ENCODE peak calls at places on chromosomes 12 and 14, in seven cellular contexts. Y is colonic mucosa; B is Ammon's horn; K is HEK293T; W is activated gamma-delta T cell treated with anti-CD3 and anti-CD28 coated beads, Interleukin-2, amount 50 U/mL, for 16 hours; V is activated T-cell treated with anti-CD3 and anti-CD28 coated beads, Interleukin-2, amount 50 U/mL, for 72 hours; R is activated CD4-positive, CD25-positive, alpha-beta regulatory T cell treated with anti-CD3 and anti-CD28 coated beads, Interleukin-2, amount 50 U/mL, for 16 hours. M is an unnamed sample.

GRCh38 chr12:27899151-27899661 is 73.3 kb downstream of the PTHLH start:
- DNase-seq in Y (no peak), R (no peak), K (no peak), V (no peak), B (peak), W (no peak), M (no peak)

GRCh38 chr12:85865905-85866304 is 8.2 kb upstream of the NTS start:
- DNase-seq in R (no peak), K (no peak), W (no peak), Y (no peak), B (no peak), V (no peak), M (no peak)

GRCh38 chr12:96368233-96368632 is 32.0 kb downstream of the CDK17 start:
- DNase-seq in Y (no peak), B (peak), W (no peak), K (no peak), V (no peak), R (no peak), M (no peak)

GRCh38 chr14:76236172-76237130 is 84.7 kb downstream of the GPATCH2L start:
- DNase-seq in B (no peak), V (no peak), K (no peak), R (no peak), W (no peak), Y (no peak), M (no peak)

GRCh38 chr14:29716150-29716549 is 211.5 kb downstream of the PRKD1 start:
- DNase-seq in R (no peak), V (no peak), K (no peak), W (no peak), Y (no peak), B (no peak), M (no peak)

GRCh38 chr14:37384870-37385596 is 187.3 kb downstream of the MIPOL1 start:
- DNase-seq in R (no peak), W (no peak), V (no peak), B (no peak), K (no peak), Y (peak), M (no peak)

GRCh38 chr12:53737951-53738833 is 10.9 kb upstream of the CALCOCO1 start:
- DNase-seq in Y (peak), R (no peak), B (no peak), W (no peak), K (no peak), V (peak), M (no peak)

GRCh38 chr14:83733670-83734069 is 1796.3 kb upstream of the FLRT2 start:
- DNase-seq in V (no peak), W (no peak), R (no peak), B (no peak), Y (no peak), K (no peak), M (no peak)

GRCh38 chr14:55389330-55389729 is 22.3 kb downstream of the ATG14 start:
- DNase-seq in K (no peak), V (no peak), Y (no peak), W (no peak), B (no peak), R (no peak), M (no peak)

GRCh38 chr12:104133861-104134260 is 4.1 kb downstream of the NFYB start:
- DNase-seq in V (no peak), W (no peak), Y (no peak), K (no peak), B (no peak), R (no peak), M (no peak)

GRCh38 chr14:73489481-73490175 is 1.1 kb upstream of the RIOX1 start:
- DNase-seq in W (no peak), Y (no peak), V (no peak), B (no peak), K (no peak), R (no peak), M (no peak)

GRCh38 chr12:71594214-71594948 is 69.3 kb downstream of the ZFC3H1 start:
- DNase-seq in K (peak), Y (no peak), B (no peak), V (no peak), R (no peak), W (no peak), M (no peak)

GRCh38 chr12:49244161-49244560 is 20.7 kb upstream of the TUBA1C start:
- DNase-seq in B (no peak), Y (no peak), W (no peak), R (no peak), V (no peak), K (no peak), M (no peak)

GRCh38 chr14:35331605-35332516 is 39.7 kb downstream of the PSMA6 start:
- DNase-seq in R (no peak), B (no peak), Y (peak), W (no peak), V (no peak), K (peak), M (no peak)

GRCh38 chr12:82314406-82314892 is 43.7 kb downstream of the CCDC59 start:
- DNase-seq in W (no peak), B (no peak), K (no peak), Y (peak), R (no peak), V (no peak), M (no peak)

GRCh38 chr14:74893614-74894091 is 11.9 kb downstream of the DLST start:
- DNase-seq in R (no peak), W (no peak), B (no peak), K (no peak), V (no peak), Y (no peak), M (no peak)

GRCh38 chr12:34033628-34034296 is 11.5 kb downstream of the ALG10 start:
- DNase-seq in V (no peak), B (no peak), Y (no peak), W (no peak), K (peak), R (no peak), M (no peak)

GRCh38 chr12:22971771-22972191 is 346.8 kb downstream of the ETNK1 start:
- DNase-seq in W (no peak), K (no peak), Y (no peak), V (no peak), R (no peak), B (no peak), M (no peak)

GRCh38 chr14:30559638-30560071 is 697 bp downstream of the G2E3 start:
- DNase-seq in W (no peak), B (peak), V (peak), K (peak), R (no peak), Y (no peak), M (no peak)

GRCh38 chr12:101876861-101877815 is at the start of gene DRAM1:
- DNase-seq in K (peak), B (peak), Y (peak), V (peak), W (peak), R (peak), M (peak)

GRCh38 chr14:22460461-22461195 is 128.4 kb downstream of the DAD1 start:
- DNase-seq in B (no peak), V (no peak), Y (no peak), R (no peak), W (no peak), K (no peak), M (no peak)

GRCh38 chr12:42213023-42213422 is 25.0 kb downstream of the YAF2 start:
- DNase-seq in R (no peak), Y (peak), K (peak), B (no peak), W (no peak), V (no peak), M (no peak)

GRCh38 chr12:107778383-107779015 is 4.0 kb downstream of the ASCL4 start:
- DNase-seq in K (no peak), V (no peak), Y (peak), B (peak), W (no peak), R (no peak), M (no peak)

GRCh38 chr12:92759634-92760268 is 57.0 kb downstream of the PLEKHG7 start:
- DNase-seq in B (no peak), W (no peak), K (no peak), R (no peak), V (no peak), Y (no peak), M (no peak)

GRCh38 chr12:105433804-105434203 is 103.3 kb downstream of the C12orf75 start:
- DNase-seq in B (no peak), K (no peak), R (no peak), Y (no peak), V (no peak), W (no peak), M (no peak)

GRCh38 chr12:108764540-108765288 is 33.4 kb upstream of the CORO1C start:
- DNase-seq in W (no peak), R (no peak), V (no peak), Y (no peak), K (no peak), B (no peak), M (no peak)

GRCh38 chr14:22847661-22848341 is 11.4 kb downstream of the MMP14 start:
- DNase-seq in K (peak), B (no peak), V (no peak), Y (no peak), W (no peak), R (no peak), M (no peak)

GRCh38 chr14:99574099-99574880 is 29.7 kb downstream of the CCDC85C start:
- DNase-seq in K (peak), R (no peak), B (no peak), W (no peak), Y (peak), V (no peak), M (no peak)

GRCh38 chr14:36509056-36509917 is 10.7 kb downstream of the NKX2-1 start:
- DNase-seq in V (no peak), B (no peak), W (no peak), Y (no peak), K (no peak), R (no peak), M (no peak)

GRCh38 chr12:119528241-119528640 is 65.3 kb upstream of the TMEM233 start:
- DNase-seq in W (no peak), Y (no peak), V (no peak), B (no peak), R (no peak), K (no peak), M (no peak)

GRCh38 chr14:45891417-45892080 is 638.5 kb upstream of the MIS18BP1 start:
- DNase-seq in K (peak), B (peak), Y (peak), V (no peak), W (no peak), R (no peak), M (no peak)

GRCh38 chr14:21825147-21825743 is 151.6 kb upstream of the OR4E1 start:
- DNase-seq in Y (no peak), V (peak), K (peak), W (no peak), B (no peak), R (peak), M (no peak)